ENCODE peak calls at places on chromosomes 4 and X, in seven cellular contexts. V is mesenchymal stem cell, X is IMR-90, J is mesendoderm, F is H9, K is neuronal stem cell, B is H1. G is an unnamed sample.

GRCh38 chr4:76787898-76788297 is 110.0 kb downstream of the SOWAHB start:
- DNase-seq in V (no peak), X (no peak), J (no peak), F (no peak), K (no peak), B (no peak), G (no peak)

GRCh38 chr4:27289704-27290103 is 429.1 kb downstream of the STIM2 start:
- DNase-seq in V (no peak), X (no peak), J (peak; percentile 67), F (no peak), K (no peak), B (no peak), G (no peak)

GRCh38 chr4:84719115-84719514 is 136.2 kb downstream of the CDS1 start:
- DNase-seq in V (no peak), X (no peak), J (no peak), F (no peak), K (no peak), B (no peak), G (no peak)

GRCh38 chrX:56994375-56995270 is 718 bp downstream of the SPIN3 start:
- DNase-seq in V (no peak), X (peak; percentile 13), J (no peak), F (no peak), K (no peak), B (no peak), G (no peak)

GRCh38 chr4:85672116-85672515 is 197.2 kb downstream of the ARHGAP24 start:
- DNase-seq in V (no peak), X (no peak), J (no peak), F (no peak), K (no peak), B (no peak), G (no peak)

GRCh38 chr4:8282134-8282641 is 12.6 kb downstream of the HTRA3 start:
- DNase-seq in V (no peak), X (no peak), J (no peak), F (no peak), K (no peak), B (no peak), G (no peak)

GRCh38 chr4:105683038-105683437 is 25.5 kb downstream of the INTS12 start:
- DNase-seq in V (no peak), X (no peak), J (no peak), F (no peak), K (no peak), B (no peak), G (no peak)

GRCh38 chrX:122219735-122220134 is 964.3 kb upstream of the GRIA3 start:
- DNase-seq in V (no peak), X (no peak), J (no peak), F (no peak), K (no peak), B (no peak), G (no peak)

GRCh38 chrX:63428348-63428747 is 77.2 kb upstream of the SPIN4 start:
- DNase-seq in V (no peak), X (peak; percentile 8), J (no peak), F (no peak), K (no peak), B (no peak), G (peak; percentile 21)

GRCh38 chr4:2255501-2256155 is 6.3 kb downstream of the MXD4 start:
- DNase-seq in V (no peak), X (no peak), J (no peak), F (peak; percentile 33), K (no peak), B (no peak), G (no peak)

GRCh38 chr4:100430441-100430840 is 87.4 kb downstream of the EMCN start:
- DNase-seq in V (no peak), X (no peak), J (no peak), F (no peak), K (no peak), B (no peak), G (no peak)

GRCh38 chrX:39893417-39894338 is 204.1 kb downstream of the BCOR start:
- DNase-seq in V (no peak), X (no peak), J (no peak), F (no peak), K (no peak), B (no peak), G (no peak)

GRCh38 chr4:179353791-179354190 is 1911.6 kb upstream of the AGA start:
- DNase-seq in V (peak; percentile 47), X (no peak), J (no peak), F (no peak), K (no peak), B (no peak), G (no peak)

GRCh38 chrX:2391869-2392606 is 108.7 kb downstream of the DHRSX start:
- DNase-seq in V (peak; percentile 86), X (peak; percentile 82), J (peak; percentile 98), F (peak; percentile 96), K (no peak), B (peak; percentile 88), G (peak; percentile 95)

GRCh38 chrX:112851806-112852205 is 11.2 kb upstream of the AMOT start:
- DNase-seq in V (peak; percentile 87), X (peak; percentile 73), J (no peak), F (no peak), K (no peak), B (no peak), G (no peak)

GRCh38 chr4:144754562-144755410 is 108.8 kb downstream of the HHIP start:
- DNase-seq in V (no peak), X (peak; percentile 49), J (peak; percentile 65), F (peak; percentile 34), K (no peak), B (no peak), G (peak; percentile 30)

GRCh38 chr4:108433832-108434231 is 186.5 kb upstream of the RPL34 start:
- DNase-seq in V (peak; percentile 87), X (peak; percentile 93), J (no peak), F (no peak), K (no peak), B (no peak), G (no peak)

GRCh38 chrX:97547873-97548578 is 664.3 kb downstream of the RPA4 start:
- DNase-seq in V (peak; percentile 38), X (peak; percentile 39), J (peak; percentile 2), F (no peak), K (no peak), B (no peak), G (peak; percentile 13)

GRCh38 chr4:169009281-169010124 is 552 bp downstream of the CBR4 start:
- DNase-seq in V (peak; percentile 74), X (peak; percentile 53), J (peak; percentile 75), F (peak; percentile 53), K (peak; percentile 58), B (no peak), G (peak; percentile 57)

GRCh38 chrX:150062292-150063137 is 124.2 kb upstream of the EOLA2 start:
- DNase-seq in V (peak; percentile 78), X (peak; percentile 69), J (no peak), F (no peak), K (no peak), B (no peak), G (no peak)
- H2AK5ac ChIP-seq in V (no peak overlapping the region), X (peak overlapping the region; percentile 35), J (no peak overlapping the region), F (no peak overlapping the region), K (no peak overlapping the region), B (no peak overlapping the region), G (no peak overlapping the region)

DNA sequence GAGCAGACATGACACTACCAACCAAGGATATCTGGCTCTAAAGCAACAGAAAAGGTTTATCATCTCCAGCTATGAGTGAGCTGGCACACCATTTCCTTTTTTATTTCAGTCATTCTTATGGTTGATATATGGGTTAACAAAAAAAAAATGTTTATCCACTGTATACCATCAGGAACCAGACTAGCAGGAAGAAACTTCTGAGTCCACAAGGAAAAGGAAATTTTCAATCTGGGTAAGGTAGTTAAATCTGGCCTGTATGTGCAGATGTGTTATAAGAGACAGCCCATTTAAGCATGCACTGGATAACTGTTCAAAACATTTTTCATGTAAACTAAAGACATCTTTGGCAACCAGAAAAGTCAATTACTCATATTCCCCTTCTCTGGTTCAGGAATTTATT is 35.0 kb downstream of the AMMECR1 start:
- DNase-seq in V (no peak), X (no peak), J (no peak), F (no peak), K (no peak), B (no peak), G (no peak)
- H3K4me1 ChIP-seq in V (no peaks in the 10 kb centered on the region), X (peaks cover 8% of the 10 kb centered on the region), J (no peaks in the 10 kb centered on the region), F (no peaks in the 10 kb centered on the region), K (no peaks in the 10 kb centered on the region), B (no peaks in the 10 kb centered on the region), G (peaks cover 5% of the 10 kb centered on the region)

GRCh38 chr4:129328176-129328575 is 232.2 kb downstream of the C4orf33 start:
- DNase-seq in V (no peak), X (no peak), J (no peak), F (no peak), K (no peak), B (no peak), G (no peak)
- H2AK5ac ChIP-seq in V (no peak overlapping the region), X (no peak overlapping the region), J (no peak overlapping the region), F (no peak overlapping the region), K (no peak overlapping the region), B (no peak overlapping the region), G (no peak overlapping the region)

GRCh38 chr4:57064811-57065711 is 45.1 kb downstream of the IGFBP7 start:
- DNase-seq in V (peak; percentile 91), X (peak; percentile 98), J (no peak), F (no peak), K (no peak), B (no peak), G (no peak)

GRCh38 chr4:57063518-57063917 is 46.7 kb downstream of the IGFBP7 start:
- DNase-seq in V (no peak), X (no peak), J (no peak), F (no peak), K (no peak), B (no peak), G (no peak)

GRCh38 chr4:57059890-57060716 is 50.1 kb downstream of the IGFBP7 start:
- DNase-seq in V (peak; percentile 52), X (peak; percentile 42), J (no peak), F (no peak), K (no peak), B (no peak), G (no peak)

GRCh38 chr4:57064120-57064519 is 46.1 kb downstream of the IGFBP7 start:
- DNase-seq in V (no peak), X (no peak), J (no peak), F (no peak), K (no peak), B (no peak), G (no peak)

DNA sequence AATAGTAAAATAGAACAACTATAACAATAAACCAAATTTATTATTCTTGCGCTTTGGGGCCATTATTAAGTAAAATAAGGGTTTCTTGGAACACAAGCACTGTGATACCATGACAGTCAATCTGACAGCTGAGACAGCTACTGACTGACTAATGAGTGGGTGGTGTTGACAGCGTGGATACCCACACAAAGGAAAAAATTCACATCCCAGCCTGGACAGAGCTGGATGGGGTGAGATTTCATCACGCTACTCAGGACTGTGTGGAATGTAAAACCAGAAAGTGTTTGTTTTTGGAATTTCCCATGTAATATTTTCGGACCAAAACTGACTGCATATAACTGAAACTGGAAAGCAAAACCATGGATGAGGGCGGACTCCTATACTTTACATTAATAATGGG is 48.8 kb downstream of the IGFBP7 start:
- DNase-seq in V (peak; percentile 61), X (peak; percentile 70), J (no peak), F (no peak), K (no peak), B (no peak), G (peak; percentile 37)
- H3K4me1 ChIP-seq in V (peaks cover 27% of the 10 kb centered on the region), X (peaks cover 26% of the 10 kb centered on the region), J (peaks cover 3% of the 10 kb centered on the region), F (no peaks in the 10 kb centered on the region), K (no peaks in the 10 kb centered on the region), B (no peaks in the 10 kb centered on the region), G (peaks cover 21% of the 10 kb centered on the region)

GRCh38 chr4:123553279-123553678 is 156.7 kb downstream of the SPRY1 start:
- DNase-seq in V (no peak), X (no peak), J (no peak), F (no peak), K (no peak), B (no peak), G (no peak)
- H2AK5ac ChIP-seq in V (peak overlapping the region; percentile 76), X (no peak overlapping the region), J (no peak overlapping the region), F (no peak overlapping the region), K (no peak overlapping the region), B (peak overlapping the region; percentile 43), G (no peak overlapping the region)